ENCODE peak calls at places on chromosomes 16 and 17, in ten cellular contexts. Q, I, J, X, P, V, A, T, D and C are unnamed samples.

GRCh38 chr17:59786536-59787319 is 79.3 kb downstream of the VMP1 start:
- DNase-seq in D (peak; percentile 100), T (peak; percentile 92), V (peak; percentile 39), X (no peak), Q (no peak), I (no peak), P (no peak), J (no peak), A (no peak), C (no peak)

GRCh38 chr16:88969361-88969831 is 7.6 kb downstream of the CBFA2T3 start:
- DNase-seq in J (peak; percentile 67), P (peak; percentile 9), T (no peak), D (no peak), V (no peak), I (no peak), X (no peak), A (peak; percentile 3), Q (no peak), C (no peak)

GRCh38 chr16:26981266-26981938 is 85.3 kb upstream of the C16orf82 start:
- DNase-seq in P (no peak), V (no peak), D (no peak), J (no peak), A (no peak), Q (no peak), T (peak; percentile 16), X (no peak), I (no peak), C (no peak)

GRCh38 chr17:39756376-39757079 is 18.8 kb downstream of the GRB7 start:
- DNase-seq in V (no peak), A (no peak), I (no peak), Q (no peak), P (no peak), J (no peak), D (no peak), X (no peak), T (no peak), C (no peak)

GRCh38 chr16:11403534-11403795 is 58.2 kb downstream of the RMI2 start:
- DNase-seq in D (no peak), Q (no peak), J (no peak), A (no peak), P (no peak), V (no peak), T (no peak), X (peak; percentile 51), I (no peak), C (no peak)

GRCh38 chr17:51275381-51275780 is 15.0 kb downstream of the UTP18 start:
- DNase-seq in I (no peak), P (no peak), D (no peak), X (no peak), V (no peak), J (no peak), T (no peak), Q (no peak), A (no peak), C (no peak)

GRCh38 chr17:66304304-66305174 is 2.1 kb downstream of the PRKCA start:
- DNase-seq in T (peak; percentile 68), A (no peak), D (no peak), Q (no peak), I (peak; percentile 56), X (no peak), J (no peak), P (no peak), V (no peak), C (no peak)

GRCh38 chr17:63699638-63700527 is at the start of gene LIMD2:
- DNase-seq in Q (peak; percentile 66), V (no peak), T (peak; percentile 63), X (peak; percentile 92), A (peak; percentile 69), P (peak; percentile 63), I (peak; percentile 70), J (peak; percentile 89), D (no peak), C (no peak)

GRCh38 chr16:50298075-50298460 is 31.7 kb downstream of the ADCY7 start:
- DNase-seq in I (no peak), Q (no peak), X (peak; percentile 24), A (peak; percentile 2), T (no peak), D (no peak), J (no peak), P (no peak), V (no peak), C (peak; percentile 29)

GRCh38 chr16:25633549-25633948 is 58.2 kb upstream of the HS3ST4 start:
- DNase-seq in V (no peak), Q (no peak), A (no peak), P (no peak), D (no peak), X (peak; percentile 62), J (no peak), I (no peak), T (no peak), C (no peak)

GRCh38 chr16:50676684-50677225 is 4.4 kb downstream of the SNX20 start:
- DNase-seq in P (no peak), D (no peak), J (no peak), A (no peak), T (no peak), I (peak; percentile 32), V (no peak), Q (no peak), X (no peak), C (no peak)

GRCh38 chr16:58026139-58026704 is 668 bp downstream of the MMP15 start:
- DNase-seq in I (peak; percentile 72), D (no peak), T (peak; percentile 57), J (peak; percentile 90), V (no peak), Q (peak; percentile 66), A (peak; percentile 73), X (peak; percentile 87), P (peak; percentile 64), C (no peak)

DNA sequence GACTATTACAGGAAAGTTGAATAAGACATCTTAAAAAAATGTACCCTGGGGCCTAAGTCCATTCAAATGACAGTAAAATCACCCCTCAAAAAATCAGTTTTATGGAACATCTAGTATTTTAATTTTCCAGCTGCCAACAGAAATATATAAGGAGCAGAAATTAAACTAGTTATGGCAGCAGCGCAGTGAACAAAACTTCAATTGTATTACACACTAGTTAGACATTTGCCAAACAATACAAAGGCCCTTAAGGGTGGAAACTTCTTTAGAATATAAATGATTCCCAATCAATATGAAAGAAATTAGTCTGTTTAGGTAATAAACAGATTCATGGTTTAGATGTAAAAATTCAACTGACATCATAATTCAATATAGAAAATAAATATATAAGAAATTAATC is 18.1 kb upstream of the RFFL start:
- DNase-seq in V (no peak), A (no peak), I (no peak), J (no peak), Q (no peak), X (no peak), P (no peak), D (no peak), T (no peak), C (no peak)
- H3K4me3 ChIP-seq in V (no peak overlapping the region), A (no peak overlapping the region), I (no peak overlapping the region), J (no peak overlapping the region), Q (no peak overlapping the region), X (no peak overlapping the region), P (no peak overlapping the region), D (no peak overlapping the region), T (no peak overlapping the region), C (no peak overlapping the region)

DNA sequence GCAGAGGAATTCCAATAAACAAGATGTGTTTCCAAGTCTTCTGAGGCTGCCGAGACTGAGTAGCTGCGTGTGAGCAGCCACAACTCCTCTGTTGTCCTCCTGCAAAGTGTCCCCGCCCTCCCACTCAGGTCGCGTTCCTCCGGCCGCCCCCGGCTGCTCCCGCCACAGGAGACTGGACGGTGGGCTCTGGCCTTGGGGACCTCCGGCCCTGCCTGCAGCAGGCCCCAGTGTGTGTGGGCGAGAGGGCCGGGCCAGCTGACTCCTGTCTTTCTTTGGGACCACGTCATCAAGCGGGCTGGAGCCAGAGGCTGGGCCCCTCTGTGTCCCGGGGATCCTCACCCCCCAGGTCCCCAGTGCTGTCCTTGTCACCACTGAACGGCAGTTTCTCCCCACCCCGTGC is 175.3 kb downstream of the NPIPB11 start:
- DNase-seq in J (peak; percentile 69), I (no peak), X (no peak), A (no peak), Q (no peak), V (no peak), P (no peak), T (peak; percentile 59), D (no peak), C (peak; percentile 72)
- H3K4me3 ChIP-seq in J (no peak overlapping the region), I (no peak overlapping the region), X (no peak overlapping the region), A (no peak overlapping the region), Q (no peak overlapping the region), V (no peak overlapping the region), P (no peak overlapping the region), T (peak overlapping the region; percentile 49), D (no peak overlapping the region), C (no peak overlapping the region)

DNA sequence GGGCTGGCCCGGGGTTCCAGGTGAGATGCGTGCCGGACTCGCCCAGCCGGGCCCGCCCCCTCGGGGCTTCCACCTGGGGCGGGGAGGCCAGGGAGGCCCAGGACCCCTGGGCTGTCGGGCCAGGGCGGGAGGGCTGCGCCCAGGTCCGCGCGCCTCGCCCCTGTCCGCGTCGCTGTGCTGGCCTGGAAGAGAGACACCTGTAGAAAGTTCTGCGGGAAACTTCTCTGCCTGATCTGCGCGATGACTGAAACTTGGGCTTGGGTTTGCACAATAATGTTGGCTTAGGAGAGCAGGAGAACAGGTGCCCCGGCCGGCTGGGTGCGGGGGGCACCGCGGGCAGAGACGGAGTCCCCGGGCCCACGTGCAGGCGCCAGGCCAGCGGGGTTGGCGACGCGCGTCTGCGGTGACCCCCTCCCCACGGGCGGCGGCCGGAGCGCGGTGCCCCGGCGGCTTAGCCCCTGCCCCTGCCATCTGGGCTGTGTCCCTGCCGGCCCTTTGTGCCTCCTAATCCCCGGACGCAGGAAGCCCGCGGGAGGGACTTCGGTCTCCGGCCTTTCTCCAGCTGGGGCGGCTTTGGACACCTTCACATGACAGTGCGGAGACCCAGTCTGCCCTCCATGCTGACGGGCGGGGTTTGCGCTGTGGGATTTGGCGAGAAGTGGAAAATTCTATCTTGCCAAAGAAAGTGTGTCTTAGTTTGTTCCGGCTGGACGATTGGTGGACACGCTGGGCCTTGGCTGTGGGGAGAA is 483 bp downstream of the LLGL2 start:
- DNase-seq in I (peak; percentile 78), A (no peak), X (no peak), V (no peak), J (no peak), Q (no peak), D (no peak), T (no peak), P (no peak), C (no peak)
- H3K4me3 ChIP-seq in I (peak overlapping the region; percentile 94), A (peak overlapping the region; percentile 71), X (peak overlapping the region; percentile 76), V (peak overlapping the region; percentile 88), J (peak overlapping the region; percentile 68), Q (peak overlapping the region; percentile 82), D (peak overlapping the region; percentile 28), T (no peak overlapping the region), P (peak overlapping the region; percentile 72), C (peak overlapping the region; percentile 63)

GRCh38 chr17:81391268-81391963 is 3.8 kb upstream of the BAHCC1 start:
- DNase-seq in J (peak; percentile 72), T (no peak), P (no peak), X (no peak), Q (no peak), D (no peak), V (no peak), A (peak; percentile 29), I (no peak), C (no peak)
- H3K4me3 ChIP-seq in J (no peak overlapping the region), T (no peak overlapping the region), P (peak overlapping the region; percentile 76), X (peak overlapping the region; percentile 66), Q (peak overlapping the region; percentile 96), D (peak overlapping the region; percentile 67), V (no peak overlapping the region), A (peak overlapping the region; percentile 80), I (peak overlapping the region; percentile 94), C (peak overlapping the region; percentile 86)